ENCODE peak calls at places on chromosomes 1 and 21, in four cellular contexts. I is spleen, U is left ventricle myocardium inferior, D is bronchial epithelial cell. N is an unnamed sample.

GRCh38 chr1:82517586-82517985 is 716.9 kb downstream of the ADGRL2 start:
- DNase-seq in U (peak), D (no peak), I (peak), N (peak)

GRCh38 chr1:10433790-10434189 is 3.6 kb downstream of the CENPS start:
- DNase-seq in U (no peak), I (no peak), D (no peak), N (no peak)

GRCh38 chr1:11634759-11635158 is 19.5 kb downstream of the FBXO2 start:
- DNase-seq in U (no peak), D (no peak), I (no peak), N (no peak)

GRCh38 chr1:220012259-220012658 is 34.0 kb downstream of the EPRS1 start:
- DNase-seq in D (no peak), U (no peak), I (no peak), N (peak)

GRCh38 chr1:61207416-61207815 is 125.1 kb downstream of the NFIA start:
- DNase-seq in D (no peak), I (no peak), U (no peak), N (no peak)

GRCh38 chr21:44732956-44733355 is 21.6 kb upstream of the TSPEAR start:
- DNase-seq in I (no peak), D (no peak), U (no peak), N (no peak)

GRCh38 chr1:94589728-94590127 is 48.2 kb upstream of the F3 start:
- DNase-seq in U (no peak), I (no peak), D (no peak), N (no peak)

GRCh38 chr1:51907079-51907702 is 28.7 kb upstream of the NRDC start:
- DNase-seq in I (no peak), D (no peak), U (no peak), N (peak)

GRCh38 chr1:212621043-212621829 is 12.7 kb downstream of the ATF3 start:
- DNase-seq in I (no peak), D (peak), U (no peak), N (no peak)

GRCh38 chr1:54460346-54460745 is 54.2 kb upstream of the SSBP3 start:
- DNase-seq in U (no peak), I (peak), D (no peak), N (no peak)

GRCh38 chr1:86156571-86157455 is at the start of gene COL24A1:
- DNase-seq in D (peak), I (peak), U (peak), N (peak)

GRCh38 chr1:66412689-66413088 is 121.3 kb upstream of the SGIP1 start:
- DNase-seq in I (no peak), D (no peak), U (no peak), N (no peak)

GRCh38 chr1:232468249-232468648 is 161.7 kb downstream of the SIPA1L2 start:
- DNase-seq in I (no peak), D (no peak), U (no peak), N (no peak)

GRCh38 chr1:67611841-67612240 is 73.2 kb upstream of the GADD45A start:
- DNase-seq in D (no peak), U (no peak), I (no peak), N (no peak)

GRCh38 chr1:195946500-195946899 is 661.7 kb downstream of the KCNT2 start:
- DNase-seq in I (no peak), U (no peak), D (no peak), N (no peak)

GRCh38 chr1:244647819-244648218 is 5.1 kb upstream of the DESI2 start:
- DNase-seq in D (no peak), U (no peak), I (no peak), N (no peak)

GRCh38 chr1:230085178-230085515 is 18.1 kb downstream of the GALNT2 start:
- DNase-seq in D (no peak), U (no peak), I (no peak), N (no peak)

GRCh38 chr1:38670544-38671122 is 188.9 kb downstream of the RRAGC start:
- DNase-seq in D (no peak), U (no peak), I (no peak), N (no peak)

GRCh38 chr1:185813401-185813979 is 79.3 kb downstream of the HMCN1 start:
- DNase-seq in U (no peak), D (peak), I (no peak), N (peak)

GRCh38 chr1:175422122-175422521 is 229.5 kb upstream of the KIAA0040 start:
- DNase-seq in I (no peak), U (no peak), D (no peak), N (no peak)

GRCh38 chr1:53376742-53377437 is 49.0 kb upstream of the LRP8 start:
- DNase-seq in D (no peak), I (peak), U (no peak), N (no peak)

GRCh38 chr1:13749543-13750307 is 49.7 kb downstream of the PRDM2 start:
- DNase-seq in I (peak), D (peak), U (peak), N (peak)

GRCh38 chr1:41537788-41538351 is 53.4 kb upstream of the EDN2 start:
- DNase-seq in I (peak), U (peak), D (peak), N (peak)

GRCh38 chr1:61344711-61345110 is 262.4 kb downstream of the NFIA start:
- DNase-seq in I (no peak), D (no peak), U (no peak), N (peak)

GRCh38 chr1:64966158-64966963 is at the start of gene JAK1:
- DNase-seq in U (peak), I (peak), D (peak), N (peak)

GRCh38 chr1:27416387-27417111 is 24.1 kb downstream of the GPR3 start:
- DNase-seq in I (no peak), D (peak), U (no peak), N (peak)

GRCh38 chr1:218705911-218706893 is 361.1 kb downstream of the TGFB2 start:
- DNase-seq in D (peak), I (no peak), U (no peak), N (peak)

GRCh38 chr1:149962039-149962647 is 25.5 kb upstream of the MTMR11 start:
- DNase-seq in U (no peak), D (peak), I (no peak), N (peak)

GRCh38 chr21:17460094-17460493 is 52.7 kb upstream of the CXADR start:
- DNase-seq in U (no peak), I (no peak), D (no peak), N (no peak)

GRCh38 chr1:23984417-23985186 is 4.5 kb upstream of the SRSF10 start:
- DNase-seq in D (peak), I (no peak), U (no peak), N (peak)

GRCh38 chr1:29408831-29409605 is 172.7 kb downstream of the PTPRU start:
- DNase-seq in U (no peak), I (no peak), D (no peak), N (no peak)

GRCh38 chr1:234188454-234188792 is 184.8 kb upstream of the COA6 start:
- DNase-seq in D (peak), I (no peak), U (no peak), N (no peak)

DNA sequence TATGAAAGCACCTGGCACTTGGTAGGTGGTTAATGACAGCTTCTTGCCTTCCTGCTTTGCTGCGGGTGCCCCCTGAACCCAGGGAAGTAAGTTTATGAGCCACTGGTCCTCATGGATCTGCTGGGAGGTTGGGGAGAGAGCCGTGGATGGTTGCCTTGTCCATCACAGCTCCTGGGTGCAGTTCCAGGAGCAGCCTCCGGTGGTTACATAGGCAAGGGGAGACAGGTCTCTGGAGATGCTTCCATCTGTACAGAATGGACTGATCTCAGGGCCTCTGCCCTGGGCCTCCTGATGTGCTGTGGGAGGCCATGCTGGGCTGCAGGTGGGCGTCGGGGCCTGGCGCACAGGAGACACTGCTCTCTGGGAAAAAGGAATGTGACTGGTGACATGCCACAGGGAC is 31.6 kb upstream of the ARHGEF10L start:
- DNase-seq in I (no peak), U (no peak), D (no peak), N (no peak)
- TF ChIP-seq CTCF in I (peak), U (no peak), D (peak), N (peak)

DNA sequence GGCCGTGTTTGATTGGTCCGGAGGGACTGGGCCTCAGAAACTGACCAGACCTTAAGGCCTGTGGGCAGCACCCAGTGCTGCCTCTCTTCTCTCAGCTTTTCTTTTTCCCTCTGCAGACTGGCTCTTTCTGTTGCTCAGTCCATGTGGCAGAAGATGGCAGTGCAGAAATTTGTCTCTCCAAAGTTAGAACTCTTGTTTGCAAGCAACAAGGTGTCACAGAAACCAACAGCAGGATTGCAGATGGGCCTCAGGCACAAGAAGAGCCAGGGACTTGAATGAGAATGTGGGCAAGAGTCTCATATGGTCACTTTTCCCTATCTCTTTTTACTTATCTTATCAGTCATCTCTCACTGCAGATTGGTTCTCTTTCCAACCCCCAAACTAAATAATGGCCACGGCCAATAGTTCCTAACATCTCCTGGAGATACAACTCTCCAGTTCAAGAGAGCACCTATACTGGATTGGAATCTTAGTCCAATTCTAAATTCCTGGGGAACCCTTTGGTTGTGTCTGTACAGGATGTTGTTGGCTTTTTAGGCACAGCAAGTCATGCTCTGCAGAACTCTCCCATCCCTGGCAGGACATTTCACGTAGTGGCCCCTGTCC is 95.4 kb upstream of the RALGPS2 start:
- DNase-seq in I (no peak), U (no peak), D (no peak), N (no peak)
- TF ChIP-seq CTCF in I (no peak), U (no peak), D (no peak), N (no peak)

GRCh38 chr1:115976062-115976899 is at the start of gene SLC22A15:
- DNase-seq in I (peak), U (peak), D (peak), N (peak)
- TF ChIP-seq CTCF in I (no peak), U (no peak), D (no peak), N (no peak)

GRCh38 chr1:50747394-50747793 is 212.7 kb downstream of the FAF1 start:
- DNase-seq in U (no peak), I (no peak), D (no peak), N (no peak)

GRCh38 chr1:50750021-50750619 is 209.9 kb downstream of the FAF1 start:
- DNase-seq in D (peak), U (no peak), I (no peak), N (peak)
- TF ChIP-seq CTCF in D (peak), U (peak), I (no peak), N (peak)

GRCh38 chr1:114764689-114765088 is 6.9 kb upstream of the CSDE1 start:
- DNase-seq in I (no peak), U (no peak), D (no peak), N (no peak)
- TF ChIP-seq CTCF in I (no peak), U (peak), D (no peak), N (peak)

GRCh38 chr1:223133824-223134435 is 9.1 kb downstream of the TLR5 start:
- DNase-seq in I (peak), U (peak), D (peak), N (peak)

GRCh38 chr1:223136086-223136485 is 7.0 kb downstream of the TLR5 start:
- DNase-seq in D (no peak), I (no peak), U (no peak), N (no peak)

GRCh38 chr1:223135176-223135575 is 7.9 kb downstream of the TLR5 start:
- DNase-seq in U (peak), D (peak), I (no peak), N (peak)

GRCh38 chr1:223129229-223129851 is 13.7 kb downstream of the TLR5 start:
- DNase-seq in D (no peak), U (peak), I (peak), N (peak)

GRCh38 chr1:223133301-223133823 is 9.7 kb downstream of the TLR5 start:
- DNase-seq in D (no peak), I (no peak), U (no peak), N (no peak)
- TF ChIP-seq CTCF in D (no peak), I (peak), U (no peak), N (no peak)

GRCh38 chr1:9097947-9098705 is 28.7 kb upstream of the SLC2A5 start:
- DNase-seq in I (no peak), D (no peak), U (no peak), N (no peak)

GRCh38 chr1:9095818-9096217 is 26.4 kb upstream of the SLC2A5 start:
- DNase-seq in U (no peak), I (no peak), D (no peak), N (no peak)

GRCh38 chr1:9100471-9101043 is 28.3 kb downstream of the GPR157 start:
- DNase-seq in D (no peak), I (no peak), U (no peak), N (peak)

GRCh38 chr1:9101510-9102146 is 27.3 kb downstream of the GPR157 start:
- DNase-seq in U (no peak), D (no peak), I (no peak), N (peak)

GRCh38 chr1:9099555-9099954 is 29.3 kb downstream of the GPR157 start:
- DNase-seq in D (no peak), I (no peak), U (no peak), N (no peak)
- TF ChIP-seq CTCF in D (no peak), I (no peak), U (no peak), N (no peak)

GRCh38 chr1:157626099-157626498 is 28.2 kb upstream of the FCRL4 start:
- DNase-seq in U (no peak), D (peak), I (no peak), N (no peak)
- TF ChIP-seq CTCF in U (no peak), D (no peak), I (peak), N (no peak)

N was measured in cardiac fibroblast.